ENCODE peak calls at places on chromosomes 12 and 14, in eight cellular contexts. C, Y, R, Z, N, O, K and I are unnamed samples.

GRCh38 chr12:67893003-67893402 is 96.2 kb upstream of the IFNG-AS1 start:
- DNase-seq in C (no peak), Y (no peak), R (no peak), Z (no peak), N (no peak), O (no peak), K (no peak), I (no peak)

GRCh38 chr14:90426663-90427062 is 29.8 kb downstream of the CALM1 start:
- DNase-seq in C (no peak), Y (no peak), R (peak), Z (no peak), N (no peak), O (no peak), K (no peak), I (no peak)

GRCh38 chr12:51217968-51218606 is at the start of gene POU6F1:
- DNase-seq in C (peak), Y (peak), R (peak), Z (peak), N (peak), O (peak), K (peak), I (peak)

GRCh38 chr14:103103461-103104388 is 9.2 kb downstream of the EXOC3L4 start:
- DNase-seq in C (no peak), Y (no peak), R (peak), Z (peak), N (no peak), O (no peak), K (peak), I (no peak)

GRCh38 chr12:28089363-28089762 is 100.9 kb upstream of the CCDC91 start:
- DNase-seq in C (no peak), Y (no peak), R (peak), Z (no peak), N (no peak), O (no peak), K (peak), I (no peak)

GRCh38 chr14:101110729-101111619 is 207.5 kb upstream of the RTL1 start:
- DNase-seq in C (peak), Y (no peak), R (no peak), Z (no peak), N (no peak), O (no peak), K (no peak), I (no peak)

GRCh38 chr14:92783813-92784431 is 10.2 kb upstream of the GOLGA5 start:
- DNase-seq in C (peak), Y (peak), R (peak), Z (no peak), N (peak), O (peak), K (peak), I (no peak)

GRCh38 chr14:20563966-20564365 is 3.1 kb upstream of the RNASE9 start:
- DNase-seq in C (no peak), Y (no peak), R (no peak), Z (no peak), N (no peak), O (no peak), K (no peak), I (no peak)

GRCh38 chr12:42790761-42791151 is 201.2 kb upstream of the PRICKLE1 start:
- DNase-seq in C (no peak), Y (no peak), R (peak), Z (no peak), N (no peak), O (no peak), K (peak), I (no peak)

GRCh38 chr12:95262808-95263207 is 45.2 kb downstream of the VEZT start:
- DNase-seq in C (no peak), Y (no peak), R (peak), Z (no peak), N (no peak), O (no peak), K (no peak), I (no peak)

GRCh38 chr12:95269892-95270291 is 52.3 kb downstream of the VEZT start:
- DNase-seq in C (no peak), Y (no peak), R (no peak), Z (no peak), N (no peak), O (no peak), K (no peak), I (no peak)

GRCh38 chr12:95266250-95266649 is 48.6 kb downstream of the VEZT start:
- DNase-seq in C (no peak), Y (no peak), R (no peak), Z (no peak), N (no peak), O (no peak), K (no peak), I (no peak)

GRCh38 chr12:95261109-95261508 is 43.5 kb downstream of the VEZT start:
- DNase-seq in C (no peak), Y (no peak), R (no peak), Z (no peak), N (no peak), O (no peak), K (no peak), I (no peak)

GRCh38 chr12:95265765-95266164 is 48.2 kb downstream of the VEZT start:
- DNase-seq in C (no peak), Y (no peak), R (no peak), Z (no peak), N (no peak), O (no peak), K (no peak), I (no peak)
- TF ChIP-seq CTCF in C (no peak), Y (no peak), R (no peak), Z (no peak), N (no peak), O (no peak), K (peak), I (no peak)

GRCh38 chr12:104669851-104670337 is 213.1 kb downstream of the CHST11 start:
- DNase-seq in C (peak), Y (no peak), R (peak), Z (peak), N (no peak), O (peak), K (no peak), I (no peak)
- TF ChIP-seq CTCF in C (no peak), Y (no peak), R (no peak), Z (no peak), N (no peak), O (no peak), K (no peak), I (no peak)

GRCh38 chr14:24240110-24240918 is 2.1 kb downstream of the TINF2 start:
- DNase-seq in C (no peak), Y (no peak), R (no peak), Z (no peak), N (no peak), O (no peak), K (no peak), I (no peak)

GRCh38 chr14:24238527-24239037 is 3.8 kb downstream of the TINF2 start:
- DNase-seq in C (no peak), Y (no peak), R (no peak), Z (no peak), N (no peak), O (no peak), K (no peak), I (no peak)

GRCh38 chr14:24238123-24238522 is 4.3 kb downstream of the TINF2 start:
- DNase-seq in C (no peak), Y (no peak), R (no peak), Z (no peak), N (no peak), O (no peak), K (no peak), I (no peak)

GRCh38 chr14:24243336-24243836 is 963 bp upstream of the TINF2 start:
- DNase-seq in C (peak), Y (no peak), R (no peak), Z (no peak), N (no peak), O (no peak), K (no peak), I (no peak)

GRCh38 chr14:24241829-24242443 is 487 bp downstream of the TINF2 start:
- DNase-seq in C (peak), Y (peak), R (peak), Z (peak), N (peak), O (peak), K (peak), I (peak)
- TF ChIP-seq CTCF in C (peak), Y (peak), R (peak), Z (peak), N (peak), O (peak), K (peak), I (peak)

GRCh38 chr14:68940614-68941185 is 38.4 kb downstream of the ACTN1 start:
- DNase-seq in C (no peak), Y (no peak), R (no peak), Z (no peak), N (no peak), O (no peak), K (peak), I (no peak)

GRCh38 chr14:68939893-68940613 is 39.0 kb downstream of the ACTN1 start:
- DNase-seq in C (peak), Y (peak), R (peak), Z (no peak), N (peak), O (no peak), K (peak), I (peak)

GRCh38 chr14:68943107-68943506 is 36.0 kb downstream of the ACTN1 start:
- DNase-seq in C (no peak), Y (no peak), R (no peak), Z (no peak), N (no peak), O (no peak), K (no peak), I (no peak)

GRCh38 chr14:68942281-68943035 is 36.6 kb downstream of the ACTN1 start:
- DNase-seq in C (no peak), Y (no peak), R (peak), Z (no peak), N (no peak), O (no peak), K (peak), I (no peak)

DNA sequence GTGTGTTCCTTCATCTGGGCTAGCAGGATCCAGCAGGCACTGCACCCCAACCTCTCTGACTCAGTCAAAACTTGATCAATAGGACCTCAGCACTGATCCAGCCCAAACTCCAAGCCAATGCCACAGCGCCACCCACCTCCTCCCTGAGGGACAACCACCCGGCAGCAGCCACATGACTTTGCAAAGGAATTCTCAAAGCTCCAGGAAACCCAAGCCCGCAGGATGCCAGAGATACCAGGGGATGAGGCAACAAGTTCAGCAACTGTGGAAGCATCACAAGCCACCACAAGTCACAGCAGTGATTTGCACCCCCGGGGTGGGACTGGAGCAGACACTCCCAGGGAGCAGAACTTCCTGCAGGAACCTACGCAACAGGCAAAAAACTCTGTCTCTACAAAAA is 37.3 kb downstream of the ACTN1 start:
- DNase-seq in C (no peak), Y (peak), R (peak), Z (no peak), N (peak), O (no peak), K (peak), I (peak)
- TF ChIP-seq CTCF in C (no peak), Y (peak), R (peak), Z (no peak), N (peak), O (no peak), K (peak), I (peak)

GRCh38 chr12:105040476-105040875 is 43.8 kb downstream of the ALDH1L2 start:
- DNase-seq in C (no peak), Y (no peak), R (no peak), Z (no peak), N (no peak), O (no peak), K (no peak), I (no peak)

GRCh38 chr12:105036937-105037649 is 47.2 kb downstream of the ALDH1L2 start:
- DNase-seq in C (no peak), Y (no peak), R (no peak), Z (no peak), N (no peak), O (no peak), K (no peak), I (no peak)

DNA sequence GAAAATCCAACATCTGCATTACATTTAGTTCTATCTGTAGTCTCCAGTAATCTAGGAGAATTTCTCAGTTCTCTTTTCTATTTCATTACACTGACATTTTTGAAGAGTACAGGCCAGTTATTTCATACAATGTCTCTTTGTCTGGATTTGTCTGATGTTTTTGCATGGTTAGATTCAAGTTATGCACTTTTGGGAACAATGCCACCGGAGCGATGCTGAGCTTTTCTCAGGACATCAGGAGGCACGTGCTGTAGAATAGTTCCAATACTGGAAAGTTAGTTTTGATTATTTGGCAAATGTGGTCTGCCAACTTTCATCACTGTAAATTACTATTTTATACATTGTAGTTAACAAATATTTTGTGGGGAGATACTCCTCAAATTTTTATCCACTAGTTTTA is 43.1 kb downstream of the ALDH1L2 start:
- DNase-seq in C (no peak), Y (no peak), R (peak), Z (no peak), N (no peak), O (no peak), K (no peak), I (peak)
- TF ChIP-seq CTCF in C (no peak), Y (no peak), R (no peak), Z (no peak), N (no peak), O (no peak), K (no peak), I (no peak)